ENCODE peak calls at places on chromosomes 3 and 15, in six cellular contexts. One of them, this sample, is unnamed.
A peak's percentile ranks its signal among the peaks of the same experiment; 100 is the strongest.

GRCh38 chr3:114595521-114596028 is 301.7 kb downstream of the TIGIT start:
- DNase-seq in WTC11: no peak
- DNase-seq in endothelial cell of umbilical vein: no peak
- DNase-seq in GM12865: no peak
- DNase-seq in cardiac muscle cell: no peak
- DNase-seq in GM20000: no peak
- DNase-seq in this sample: no peak

GRCh38 chr3:100047455-100048141 is 66.7 kb downstream of the FILIP1L start:
- DNase-seq in WTC11: no peak
- DNase-seq in endothelial cell of umbilical vein: peak; percentile 58
- DNase-seq in GM12865: peak; percentile 82
- DNase-seq in cardiac muscle cell: peak; percentile 73
- DNase-seq in GM20000: peak; percentile 45
- DNase-seq in this sample: peak; percentile 37

GRCh38 chr3:73716418-73716817 is 91.7 kb upstream of the PDZRN3 start:
- DNase-seq in WTC11: no peak
- DNase-seq in endothelial cell of umbilical vein: no peak
- DNase-seq in GM12865: no peak
- DNase-seq in cardiac muscle cell: peak; percentile 20
- DNase-seq in GM20000: no peak
- DNase-seq in this sample: no peak

GRCh38 chr3:180180795-180181194 is 144.1 kb upstream of the PEX5L start:
- DNase-seq in WTC11: no peak
- DNase-seq in endothelial cell of umbilical vein: no peak
- DNase-seq in GM12865: no peak
- DNase-seq in cardiac muscle cell: no peak
- DNase-seq in GM20000: no peak
- DNase-seq in this sample: no peak

GRCh38 chr15:96625251-96625650 is 294.8 kb downstream of the NR2F2 start:
- DNase-seq in WTC11: no peak
- DNase-seq in endothelial cell of umbilical vein: no peak
- DNase-seq in GM12865: no peak
- DNase-seq in cardiac muscle cell: peak; percentile 3
- DNase-seq in GM20000: no peak
- DNase-seq in this sample: no peak

GRCh38 chr15:51132384-51133139 is 37.9 kb upstream of the TNFAIP8L3 start:
- DNase-seq in WTC11: peak; percentile 56
- DNase-seq in endothelial cell of umbilical vein: peak; percentile 97
- DNase-seq in GM12865: peak; percentile 29
- DNase-seq in cardiac muscle cell: peak; percentile 95
- DNase-seq in GM20000: peak; percentile 34
- DNase-seq in this sample: peak; percentile 48

GRCh38 chr3:186097663-186098451 is 11.0 kb downstream of the ETV5 start:
- DNase-seq in WTC11: peak; percentile 80
- DNase-seq in endothelial cell of umbilical vein: peak; percentile 96
- DNase-seq in GM12865: no peak
- DNase-seq in cardiac muscle cell: peak; percentile 93
- DNase-seq in GM20000: no peak
- DNase-seq in this sample: peak; percentile 96

GRCh38 chr3:155995525-155996370 is 124.6 kb upstream of the KCNAB1 start:
- DNase-seq in WTC11: no peak
- DNase-seq in endothelial cell of umbilical vein: peak; percentile 43
- DNase-seq in GM12865: peak; percentile 33
- DNase-seq in cardiac muscle cell: peak; percentile 77
- DNase-seq in GM20000: no peak
- DNase-seq in this sample: no peak

GRCh38 chr3:24495334-24495994 is 814 bp upstream of the THRB start:
- DNase-seq in WTC11: peak; percentile 67
- DNase-seq in endothelial cell of umbilical vein: no peak
- DNase-seq in GM12865: no peak
- DNase-seq in cardiac muscle cell: peak; percentile 21
- DNase-seq in GM20000: peak; percentile 21
- DNase-seq in this sample: peak; percentile 72

GRCh38 chr3:107855710-107856109 is 235.1 kb downstream of the CD47 start:
- DNase-seq in WTC11: no peak
- DNase-seq in endothelial cell of umbilical vein: peak; percentile 29
- DNase-seq in GM12865: peak; percentile 44
- DNase-seq in cardiac muscle cell: peak; percentile 45
- DNase-seq in GM20000: no peak
- DNase-seq in this sample: no peak

GRCh38 chr15:66713843-66714508 is 11.9 kb downstream of the SMAD6 start:
- DNase-seq in WTC11: no peak
- DNase-seq in endothelial cell of umbilical vein: no peak
- DNase-seq in GM12865: peak; percentile 79
- DNase-seq in cardiac muscle cell: no peak
- DNase-seq in GM20000: peak; percentile 77
- DNase-seq in this sample: no peak

GRCh38 chr15:80804970-80805495 is 25.9 kb downstream of the CEMIP start:
- DNase-seq in WTC11: no peak
- DNase-seq in endothelial cell of umbilical vein: no peak
- DNase-seq in GM12865: no peak
- DNase-seq in cardiac muscle cell: no peak
- DNase-seq in GM20000: no peak
- DNase-seq in this sample: no peak

GRCh38 chr3:108818404-108818803 is 4.2 kb upstream of the TRAT1 start:
- DNase-seq in WTC11: peak; percentile 62
- DNase-seq in endothelial cell of umbilical vein: peak; percentile 10
- DNase-seq in GM12865: peak; percentile 77
- DNase-seq in cardiac muscle cell: peak; percentile 6
- DNase-seq in GM20000: peak; percentile 36
- DNase-seq in this sample: peak; percentile 53

GRCh38 chr3:48851407-48851806 is 3.7 kb upstream of the PRKAR2A start:
- DNase-seq in WTC11: no peak
- DNase-seq in endothelial cell of umbilical vein: no peak
- DNase-seq in GM12865: no peak
- DNase-seq in cardiac muscle cell: peak; percentile 48
- DNase-seq in GM20000: no peak
- DNase-seq in this sample: no peak

GRCh38 chr3:192850501-192850981 is 67.1 kb downstream of the MB21D2 start:
- DNase-seq in WTC11: no peak
- DNase-seq in endothelial cell of umbilical vein: peak; percentile 47
- DNase-seq in GM12865: peak; percentile 88
- DNase-seq in cardiac muscle cell: peak; percentile 50
- DNase-seq in GM20000: peak; percentile 46
- DNase-seq in this sample: peak; percentile 37

GRCh38 chr3:197555281-197556261 is at the start of gene BDH1:
- DNase-seq in WTC11: peak; percentile 59
- DNase-seq in endothelial cell of umbilical vein: peak; percentile 13
- DNase-seq in GM12865: peak; percentile 87
- DNase-seq in cardiac muscle cell: peak; percentile 17
- DNase-seq in GM20000: peak; percentile 84
- DNase-seq in this sample: peak; percentile 72

GRCh38 chr3:25861566-25861965 is 71.7 kb downstream of the OXSM start:
- DNase-seq in WTC11: no peak
- DNase-seq in endothelial cell of umbilical vein: no peak
- DNase-seq in GM12865: no peak
- DNase-seq in cardiac muscle cell: no peak
- DNase-seq in GM20000: no peak
- DNase-seq in this sample: no peak

GRCh38 chr3:134057006-134057832 is 27.5 kb upstream of the SLCO2A1 start:
- DNase-seq in WTC11: no peak
- DNase-seq in endothelial cell of umbilical vein: no peak
- DNase-seq in GM12865: no peak
- DNase-seq in cardiac muscle cell: no peak
- DNase-seq in GM20000: no peak
- DNase-seq in this sample: no peak

GRCh38 chr15:50116477-50116876 is 2.6 kb downstream of the ATP8B4 start:
- DNase-seq in WTC11: peak; percentile 61
- DNase-seq in endothelial cell of umbilical vein: peak; percentile 6
- DNase-seq in GM12865: peak; percentile 41
- DNase-seq in cardiac muscle cell: peak; percentile 17
- DNase-seq in GM20000: peak; percentile 30
- DNase-seq in this sample: peak; percentile 28

GRCh38 chr15:31046759-31047359 is 54.7 kb downstream of the TRPM1 start:
- DNase-seq in WTC11: peak; percentile 29
- DNase-seq in endothelial cell of umbilical vein: no peak
- DNase-seq in GM12865: no peak
- DNase-seq in cardiac muscle cell: no peak
- DNase-seq in GM20000: no peak
- DNase-seq in this sample: no peak

GRCh38 chr3:147191795-147192385 is 214.5 kb downstream of the ZIC4 start:
- DNase-seq in WTC11: peak; percentile 46
- DNase-seq in endothelial cell of umbilical vein: peak; percentile 82
- DNase-seq in GM12865: peak; percentile 69
- DNase-seq in cardiac muscle cell: peak; percentile 83
- DNase-seq in GM20000: peak; percentile 1
- DNase-seq in this sample: peak; percentile 81

GRCh38 chr3:42140665-42141203 is 49.6 kb downstream of the TRAK1 start:
- DNase-seq in WTC11: peak; percentile 28
- DNase-seq in endothelial cell of umbilical vein: no peak
- DNase-seq in GM12865: no peak
- DNase-seq in cardiac muscle cell: no peak
- DNase-seq in GM20000: no peak
- DNase-seq in this sample: no peak

GRCh38 chr15:74817370-74817737 is 4.7 kb downstream of the LMAN1L start:
- DNase-seq in WTC11: no peak
- DNase-seq in endothelial cell of umbilical vein: peak; percentile 43
- DNase-seq in GM12865: peak; percentile 50
- DNase-seq in cardiac muscle cell: no peak
- DNase-seq in GM20000: no peak
- DNase-seq in this sample: peak; percentile 29
- TF ChIP-seq CTCF in WTC11: no peak
- TF ChIP-seq CTCF in endothelial cell of umbilical vein: no peak
- TF ChIP-seq CTCF in GM12865: peak; percentile 45
- TF ChIP-seq CTCF in cardiac muscle cell: peak; percentile 11
- TF ChIP-seq CTCF in GM20000: no peak
- TF ChIP-seq CTCF in this sample: peak; percentile 13

DNA sequence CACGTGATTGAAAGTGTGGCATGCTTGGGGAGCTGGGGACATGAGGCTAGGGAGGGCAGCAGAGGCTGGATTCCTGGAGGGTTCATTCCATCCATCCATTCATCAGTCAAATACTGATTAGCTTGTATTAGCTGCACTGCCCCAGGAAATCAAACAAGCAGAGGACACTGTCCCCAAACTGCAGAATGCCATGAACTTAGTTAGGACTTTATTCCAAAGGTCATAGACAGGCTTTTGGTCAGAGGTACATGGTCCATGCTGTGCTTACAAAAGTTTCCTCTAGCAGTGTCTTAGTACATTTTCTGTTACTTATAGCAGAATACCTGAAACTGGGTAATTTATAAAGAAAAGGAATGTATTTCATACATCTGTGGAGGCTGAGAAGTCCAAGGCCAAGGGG is 47.7 kb downstream of the LMCD1 start:
- DNase-seq in WTC11: no peak
- DNase-seq in endothelial cell of umbilical vein: no peak
- DNase-seq in GM12865: no peak
- DNase-seq in cardiac muscle cell: no peak
- DNase-seq in GM20000: no peak
- DNase-seq in this sample: no peak
- TF ChIP-seq CTCF in WTC11: no peak
- TF ChIP-seq CTCF in endothelial cell of umbilical vein: no peak
- TF ChIP-seq CTCF in GM12865: no peak
- TF ChIP-seq CTCF in cardiac muscle cell: no peak
- TF ChIP-seq CTCF in GM20000: no peak
- TF ChIP-seq CTCF in this sample: no peak

GRCh38 chr15:73560501-73561117 is 72.6 kb downstream of the NPTN start:
- DNase-seq in WTC11: no peak
- DNase-seq in endothelial cell of umbilical vein: peak; percentile 80
- DNase-seq in GM12865: peak; percentile 73
- DNase-seq in cardiac muscle cell: peak; percentile 87
- DNase-seq in GM20000: peak; percentile 32
- DNase-seq in this sample: peak; percentile 26
- TF ChIP-seq CTCF in WTC11: no peak
- TF ChIP-seq CTCF in endothelial cell of umbilical vein: peak; percentile 10
- TF ChIP-seq CTCF in GM12865: peak; percentile 29
- TF ChIP-seq CTCF in cardiac muscle cell: peak; percentile 47
- TF ChIP-seq CTCF in GM20000: no peak
- TF ChIP-seq CTCF in this sample: no peak

GRCh38 chr3:56248021-56248420 is 220.2 kb downstream of the ERC2 start:
- DNase-seq in WTC11: no peak
- DNase-seq in endothelial cell of umbilical vein: no peak
- DNase-seq in GM12865: no peak
- DNase-seq in cardiac muscle cell: no peak
- DNase-seq in GM20000: no peak
- DNase-seq in this sample: no peak
- TF ChIP-seq CTCF in WTC11: no peak
- TF ChIP-seq CTCF in endothelial cell of umbilical vein: no peak
- TF ChIP-seq CTCF in GM12865: no peak
- TF ChIP-seq CTCF in cardiac muscle cell: no peak
- TF ChIP-seq CTCF in GM20000: no peak
- TF ChIP-seq CTCF in this sample: no peak